ENCODE peak calls at places on chromosome 7, in four cellular contexts. W is aorta, U is astrocyte of the spinal cord, J is GM12865. S is an unnamed sample.

GRCh38 chr7:140534743-140535142 is 55.4 kb upstream of the MKRN1 start:
- DNase-seq in J (no peak), U (no peak), W (no peak), S (no peak)

GRCh38 chr7:5714657-5715337 is 66.7 kb downstream of the RNF216 start:
- DNase-seq in J (no peak), U (no peak), W (no peak), S (no peak)

GRCh38 chr7:13987395-13987794 is 2.1 kb downstream of the ETV1 start:
- DNase-seq in W (no peak), J (no peak), U (peak; percentile 44), S (peak; percentile 66)

GRCh38 chr7:157607218-157607617 is 270.4 kb downstream of the DNAJB6 start:
- DNase-seq in U (no peak), J (no peak), W (no peak), S (no peak)

GRCh38 chr7:1459930-1460756 is 873 bp upstream of the MICALL2 start:
- DNase-seq in U (peak; percentile 35), J (peak; percentile 24), W (no peak), S (no peak)

GRCh38 chr7:137597856-137598255 is 248.9 kb downstream of the DGKI start:
- DNase-seq in U (no peak), W (no peak), J (no peak), S (no peak)

GRCh38 chr7:38659931-38660330 is 28.8 kb upstream of the AMPH start:
- DNase-seq in J (no peak), W (no peak), U (no peak), S (no peak)

GRCh38 chr7:33191326-33191725 is 62.0 kb downstream of the BBS9 start:
- DNase-seq in U (no peak), W (no peak), J (peak; percentile 48), S (peak; percentile 19)

GRCh38 chr7:29224726-29225125 is 30.2 kb downstream of the CHN2 start:
- DNase-seq in W (no peak), J (no peak), U (peak; percentile 14), S (peak; percentile 21)

GRCh38 chr7:131197920-131198610 is 129.6 kb upstream of the MKLN1 start:
- DNase-seq in U (peak; percentile 64), J (no peak), W (no peak), S (peak; percentile 64)

GRCh38 chr7:24427048-24427447 is 143.1 kb downstream of the NPY start:
- DNase-seq in U (no peak), J (no peak), W (no peak), S (no peak)

GRCh38 chr7:56079450-56080185 is 13.1 kb downstream of the PHKG1 start:
- DNase-seq in W (peak; percentile 92), U (peak; percentile 80), J (no peak), S (no peak)

GRCh38 chr7:151051108-151051507 is 2.8 kb downstream of the ASIC3 start:
- DNase-seq in J (peak; percentile 49), U (peak; percentile 72), W (peak; percentile 90), S (peak; percentile 25)

GRCh38 chr7:148116195-148116594 is 474.4 kb upstream of the C7orf33 start:
- DNase-seq in W (no peak), U (no peak), J (no peak), S (no peak)

GRCh38 chr7:47968852-47969774 is 10.3 kb downstream of the HUS1 start:
- DNase-seq in U (peak; percentile 76), W (peak; percentile 83), J (peak; percentile 74), S (peak; percentile 64)